ENCODE peak calls at places on chromosomes 4 and X, in nine cellular contexts. Y is A673; H is thyroid gland; E is neural progenitor cell; O is CD8-positive, alpha-beta T cell; I is body of pancreas; N is Karpas-422; T is left lung; P is adrenal gland. J is an unnamed sample. For H3K4me1, the result is how much of the 10 kb centered on the place peaks cover.

GRCh38 chr4:26273308-26273980 is 47.4 kb upstream of the RBPJ start:
- DNase-seq in T (peak), E (peak), N (no peak), H (no peak), O (no peak), Y (no peak), I (no peak), P (peak), J (peak)

GRCh38 chr4:53992785-53993184 is 71.6 kb downstream of the CHIC2 start:
- DNase-seq in P (no peak), Y (no peak), E (no peak), T (no peak), N (no peak), H (no peak), O (no peak), I (no peak), J (no peak)

GRCh38 chr4:90113881-90114457 is 13.2 kb upstream of the CCSER1 start:
- DNase-seq in P (no peak), H (no peak), O (no peak), E (no peak), T (no peak), Y (no peak), N (no peak), I (no peak), J (no peak)

GRCh38 chrX:53279296-53280237 is 1.8 kb downstream of the IQSEC2 start:
- DNase-seq in I (no peak), T (no peak), E (no peak), Y (peak), N (no peak), O (no peak), P (peak), H (no peak), J (no peak)

GRCh38 chrX:6266041-6266440 is 37.4 kb upstream of the NLGN4X start:
- DNase-seq in E (no peak), H (no peak), N (no peak), T (no peak), I (no peak), O (no peak), Y (no peak), P (no peak), J (no peak)

GRCh38 chr4:114225462-114225861 is 246.0 kb upstream of the ARSJ start:
- DNase-seq in Y (no peak), N (no peak), I (no peak), T (no peak), E (no peak), O (no peak), P (no peak), H (no peak), J (no peak)

GRCh38 chr4:181437895-181438294 is 805.3 kb upstream of the TENM3 start:
- DNase-seq in Y (no peak), P (no peak), E (no peak), N (no peak), H (no peak), I (no peak), O (no peak), T (no peak), J (no peak)

GRCh38 chr4:182238355-182238931 is 4.8 kb upstream of the TENM3 start:
- DNase-seq in N (no peak), P (no peak), H (no peak), T (no peak), I (no peak), Y (no peak), E (peak), O (no peak), J (no peak)

GRCh38 chrX:70444326-70445196 is at the start of gene DLG3:
- DNase-seq in H (no peak), N (peak), T (peak), Y (peak), O (peak), E (peak), I (peak), P (no peak), J (peak)

GRCh38 chr4:79575709-79576479 is 167.9 kb upstream of the GK2 start:
- DNase-seq in T (no peak), O (no peak), N (no peak), H (no peak), P (no peak), I (no peak), Y (no peak), E (no peak), J (no peak)

GRCh38 chr4:147017081-147017480 is 71.4 kb upstream of the TTC29 start:
- DNase-seq in H (no peak), T (no peak), I (no peak), Y (no peak), N (no peak), E (no peak), O (no peak), P (no peak), J (no peak)

DNA sequence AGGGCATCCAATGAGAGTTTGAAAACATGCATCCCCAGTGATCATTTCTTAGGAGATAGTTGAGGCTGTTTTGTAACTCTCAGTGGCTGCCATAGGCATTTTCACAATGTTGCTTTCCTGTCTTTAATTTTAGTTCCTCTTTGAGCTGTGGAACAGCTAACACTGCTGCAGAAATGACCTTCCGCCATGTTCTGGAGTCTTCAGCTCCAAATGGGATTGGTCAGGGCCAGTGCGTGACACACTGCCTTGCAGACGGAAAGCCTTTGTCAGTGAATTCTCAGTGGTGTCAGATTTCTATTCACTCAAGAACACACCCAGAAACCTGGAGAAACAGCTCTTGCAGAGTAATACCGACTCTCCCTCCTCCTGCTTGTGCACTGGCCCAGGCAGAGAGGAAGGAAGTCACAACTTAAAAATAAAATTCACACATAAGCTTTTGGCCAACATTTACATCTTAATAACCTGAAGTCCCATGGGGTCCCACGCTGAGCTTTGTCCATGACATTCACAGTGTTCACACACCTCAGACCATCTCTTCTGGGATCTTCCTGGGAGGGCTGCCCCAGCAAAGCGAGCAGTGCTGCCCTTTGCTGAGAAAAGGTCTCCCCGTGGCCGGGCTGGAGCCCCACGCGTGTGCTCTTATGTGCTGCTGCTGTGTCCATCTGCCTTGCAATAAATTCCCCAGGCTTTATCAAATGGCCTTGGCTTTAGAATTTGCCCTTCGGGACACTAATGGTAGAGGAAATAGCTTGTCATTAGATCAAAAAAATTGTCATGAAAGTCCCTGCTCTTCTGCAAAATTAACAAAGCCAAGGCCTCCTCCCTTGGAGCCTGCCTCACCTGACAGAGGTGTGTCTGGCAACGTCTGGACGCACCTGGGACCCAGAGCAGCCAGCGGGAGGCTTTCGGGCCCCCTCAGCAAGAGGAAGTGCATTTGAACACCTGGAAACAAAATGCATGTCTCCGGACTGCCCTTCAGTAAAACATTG is 126.8 kb downstream of the IRF2 start:
- DNase-seq in T (no peak), Y (peak), H (peak), N (peak), P (peak), E (peak), I (peak), O (no peak), J (peak)
- H3K4me1 ChIP-seq in T (under half), Y (under half), H (under half), N (half or more), P (half or more), E (under half), I (half or more), O (under half), J (under half)

GRCh38 chr4:41535911-41536361 is 2.0 kb upstream of the LIMCH1 start:
- DNase-seq in I (no peak), Y (no peak), H (no peak), O (no peak), P (no peak), N (no peak), E (no peak), T (no peak), J (no peak)
- H3K4me1 ChIP-seq in I (under half), Y (under half), H (under half), O (under half), P (under half), N (under half), E (under half), T (under half), J (under half)

GRCh38 chrX:20244936-20245335 is 21.8 kb downstream of the RPS6KA3 start:
- DNase-seq in N (no peak), I (no peak), P (no peak), E (no peak), T (no peak), O (no peak), Y (no peak), H (no peak), J (peak)
- H3K4me1 ChIP-seq in N (under half), I (under half), P (under half), E (under half), T (under half), O (under half), Y (under half), H (under half), J (under half)

DNA sequence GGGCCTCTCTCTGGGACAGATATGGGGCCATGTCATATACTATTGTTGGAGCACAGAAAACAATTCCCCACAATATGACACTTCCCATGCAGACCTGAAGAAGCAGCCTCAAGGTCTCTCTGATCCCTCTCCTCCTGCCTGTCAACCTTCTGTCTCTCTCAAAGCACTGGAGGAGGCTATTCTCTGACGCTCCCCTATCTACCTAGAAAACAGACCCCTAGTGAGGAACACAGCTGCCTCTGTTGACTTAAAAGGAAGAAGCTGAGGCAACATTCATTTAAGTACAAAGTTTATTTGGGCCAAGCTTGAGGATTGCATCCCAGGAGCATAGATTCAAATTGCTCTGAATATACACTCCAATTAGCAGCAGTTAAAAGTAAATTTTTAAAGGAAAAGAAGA is 39.3 kb upstream of the NSG1 start:
- DNase-seq in T (no peak), Y (no peak), E (no peak), N (no peak), I (no peak), H (no peak), O (no peak), P (no peak), J (no peak)
- H3K4me1 ChIP-seq in T (under half), Y (under half), E (under half), N (under half), I (under half), H (under half), O (under half), P (under half), J (under half)

GRCh38 chr4:48085821-48086602 is 48.0 kb downstream of the TXK start:
- DNase-seq in P (no peak), N (no peak), I (no peak), Y (no peak), H (no peak), O (no peak), T (no peak), E (no peak), J (no peak)
- H3K4me1 ChIP-seq in P (under half), N (under half), I (under half), Y (under half), H (under half), O (under half), T (under half), E (under half), J (under half)

GRCh38 chr4:173529505-173530325 is at the start of gene HAND2:
- DNase-seq in I (no peak), T (peak), E (peak), Y (peak), N (no peak), P (no peak), O (no peak), H (no peak), J (peak)
- H3K4me1 ChIP-seq in I (under half), T (under half), E (under half), Y (under half), N (under half), P (under half), O (under half), H (under half), J (under half)

GRCh38 chr4:123564758-123565346 is 168.3 kb downstream of the SPRY1 start:
- DNase-seq in E (peak), O (peak), H (peak), I (peak), P (peak), T (no peak), N (peak), Y (peak), J (peak)

GRCh38 chr4:123559955-123560669 is 163.5 kb downstream of the SPRY1 start:
- DNase-seq in I (no peak), T (no peak), P (no peak), H (no peak), E (no peak), O (no peak), N (no peak), Y (no peak), J (no peak)

GRCh38 chr4:123558865-123559264 is 162.3 kb downstream of the SPRY1 start:
- DNase-seq in N (no peak), O (no peak), H (no peak), I (no peak), E (no peak), P (no peak), T (no peak), Y (no peak), J (no peak)

GRCh38 chr4:123562994-123563745 is 166.6 kb downstream of the SPRY1 start:
- DNase-seq in T (no peak), H (no peak), P (no peak), N (no peak), O (no peak), E (no peak), I (no peak), Y (no peak), J (no peak)

DNA sequence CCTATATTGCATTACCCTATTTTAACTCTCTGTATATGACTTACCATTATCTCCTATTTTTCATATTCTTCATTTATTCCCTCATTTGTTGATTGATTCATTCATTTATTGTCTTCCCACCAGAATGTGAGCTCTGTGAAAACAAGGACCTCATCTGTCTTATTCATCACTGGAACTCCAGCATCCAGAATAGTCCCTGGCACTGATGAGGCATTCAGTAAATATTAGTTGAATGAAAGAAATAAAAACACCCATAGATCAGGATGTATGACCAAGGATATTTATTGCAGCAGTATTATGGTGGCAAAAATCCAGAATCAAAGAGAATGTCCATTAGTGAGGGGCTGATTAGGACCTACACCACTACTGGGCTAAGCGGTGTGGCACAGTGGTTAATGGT is 164.9 kb downstream of the SPRY1 start:
- DNase-seq in O (no peak), N (no peak), Y (no peak), I (no peak), H (no peak), T (no peak), P (no peak), E (no peak), J (no peak)
- H3K4me1 ChIP-seq in O (under half), N (under half), Y (under half), I (under half), H (under half), T (under half), P (under half), E (under half), J (under half)

DNA sequence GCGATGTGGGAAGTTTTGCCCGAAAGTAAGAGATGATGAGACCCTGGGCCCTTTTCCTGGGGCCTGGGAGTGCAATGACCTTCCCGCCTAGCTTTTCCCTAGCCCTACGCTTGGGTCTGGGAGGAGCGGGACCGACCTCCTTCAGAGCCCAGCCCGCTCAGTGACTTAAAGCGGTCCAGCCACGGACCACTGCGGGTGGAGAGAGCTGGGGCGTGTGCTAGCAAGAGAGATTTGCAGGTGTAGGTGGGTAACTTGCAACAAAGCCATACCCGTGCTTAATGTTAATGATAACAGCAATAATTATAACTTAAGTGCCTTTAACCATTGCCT is 503 bp upstream of the PDE5A start:
- DNase-seq in Y (no peak), P (no peak), T (no peak), N (no peak), H (no peak), O (no peak), E (no peak), I (no peak), J (no peak)
- H3K4me1 ChIP-seq in Y (under half), P (under half), T (under half), N (under half), H (under half), O (under half), E (under half), I (under half), J (under half)

GRCh38 chr4:151219091-151219490 is 57.9 kb upstream of the PRSS48 start:
- DNase-seq in P (no peak), H (no peak), I (no peak), N (no peak), Y (no peak), T (no peak), E (no peak), O (no peak), J (no peak)
- H3K4me1 ChIP-seq in P (under half), H (under half), I (under half), N (under half), Y (under half), T (under half), E (under half), O (under half), J (under half)

J was measured in testis.